ENCODE peak calls at places on chromosome 14, in seven cellular contexts. I is GM12878, D is IMR-90, Z is OCI-LY7, K is SK-N-SH, M is fibroblast of lung, F is astrocyte. P is an unnamed sample.

GRCh38 chr14:100554082-100554677 is 33.0 kb downstream of the BEGAIN start:
- DNase-seq in M (no peak), I (no peak), Z (no peak), D (no peak), F (no peak), K (no peak), P (peak)

GRCh38 chr14:31020834-31021575 is 4.4 kb upstream of the AP4S1 start:
- DNase-seq in Z (no peak), I (no peak), K (no peak), F (no peak), M (no peak), D (no peak), P (no peak)

GRCh38 chr14:100604126-100604501 is 16.9 kb upstream of the BEGAIN start:
- DNase-seq in I (no peak), F (no peak), Z (no peak), K (peak), D (no peak), M (no peak), P (no peak)

GRCh38 chr14:88255196-88255595 is 67.9 kb downstream of the KCNK10 start:
- DNase-seq in D (no peak), K (no peak), Z (no peak), F (no peak), M (no peak), I (no peak), P (no peak)

GRCh38 chr14:70663707-70664179 is 22.0 kb downstream of the TTC9 start:
- DNase-seq in M (peak), D (peak), K (no peak), F (peak), I (peak), Z (peak), P (no peak)

GRCh38 chr14:22052795-22053194 is 379.2 kb upstream of the OR4E1 start:
- DNase-seq in F (no peak), D (no peak), Z (no peak), K (no peak), M (no peak), I (no peak), P (no peak)

GRCh38 chr14:77892890-77893484 is 93.1 kb downstream of the ADCK1 start:
- DNase-seq in Z (no peak), K (no peak), M (no peak), I (no peak), D (no peak), F (no peak), P (no peak)

GRCh38 chr14:72888636-72889201 is 5.2 kb downstream of the DPF3 start:
- DNase-seq in F (peak), Z (no peak), I (no peak), D (peak), K (no peak), M (peak), P (no peak)

GRCh38 chr14:105299654-105300541 is 903 bp downstream of the BRF1 start:
- DNase-seq in M (peak), F (no peak), K (peak), D (no peak), Z (no peak), I (no peak), P (no peak)

GRCh38 chr14:105070760-105071137 is 5.5 kb upstream of the GPR132 start:
- DNase-seq in F (no peak), K (no peak), M (no peak), D (no peak), Z (no peak), I (peak), P (no peak)

GRCh38 chr14:79581912-79582576 is 629.3 kb downstream of the DIO2 start:
- DNase-seq in Z (no peak), M (peak), K (no peak), I (no peak), D (peak), F (peak), P (no peak)

GRCh38 chr14:100896369-100897060 is 7.0 kb downstream of the RTL1 start:
- DNase-seq in K (peak), I (no peak), M (no peak), D (no peak), Z (no peak), F (no peak), P (no peak)

GRCh38 chr14:100121643-100122480 is 37.6 kb downstream of the DEGS2 start:
- DNase-seq in F (no peak), M (no peak), K (no peak), D (no peak), I (no peak), Z (no peak), P (no peak)

GRCh38 chr14:63205281-63205575 is 985 bp downstream of the RHOJ start:
- DNase-seq in Z (no peak), F (no peak), D (no peak), K (no peak), M (peak), I (no peak), P (no peak)

GRCh38 chr14:102774391-102775153 is 2.7 kb upstream of the TRAF3 start:
- DNase-seq in D (peak), I (peak), Z (peak), K (peak), F (peak), M (peak), P (peak)

GRCh38 chr14:104230946-104231345 is 92.6 kb downstream of the KIF26A start:
- DNase-seq in F (no peak), M (no peak), Z (no peak), D (no peak), K (no peak), I (no peak), P (no peak)

GRCh38 chr14:104797112-104798044 is 1.8 kb upstream of the AKT1 start:
- DNase-seq in D (no peak), I (no peak), F (no peak), K (no peak), M (no peak), Z (no peak), P (no peak)

GRCh38 chr14:32078030-32078793 is 1.1 kb downstream of the ARHGAP5 start:
- DNase-seq in F (peak), K (peak), I (no peak), D (peak), Z (peak), M (peak), P (peak)

GRCh38 chr14:64758025-64758521 is 53.8 kb downstream of the PLEKHG3 start:
- DNase-seq in K (no peak), I (no peak), D (peak), F (peak), M (peak), Z (no peak), P (peak)

GRCh38 chr14:105029402-105029801 is 8.5 kb upstream of the CDCA4 start:
- DNase-seq in D (no peak), I (no peak), Z (no peak), M (no peak), K (peak), F (no peak), P (no peak)

GRCh38 chr14:105475269-105475915 is 771 bp downstream of the CRIP2 start:
- DNase-seq in K (no peak), M (peak), Z (no peak), F (peak), D (peak), I (no peak), P (peak)

GRCh38 chr14:35231207-35231755 is 60.9 kb upstream of the PSMA6 start:
- DNase-seq in I (no peak), F (no peak), D (no peak), M (no peak), Z (no peak), K (no peak), P (no peak)

GRCh38 chr14:28264306-28264705 is 502.3 kb upstream of the FOXG1 start:
- DNase-seq in D (no peak), K (no peak), M (peak), F (no peak), Z (no peak), I (no peak), P (no peak)

GRCh38 chr14:31926123-31926522 is 151.0 kb upstream of the ARHGAP5 start:
- DNase-seq in I (no peak), D (peak), F (no peak), K (peak), Z (peak), M (peak), P (no peak)

GRCh38 chr14:37172024-37172869 is at the start of gene SLC25A21:
- DNase-seq in K (no peak), D (peak), F (peak), I (no peak), Z (no peak), M (peak), P (peak)

GRCh38 chr14:72810201-72810600 is 83.7 kb downstream of the DPF3 start:
- DNase-seq in Z (no peak), F (no peak), D (no peak), I (no peak), M (no peak), K (no peak), P (no peak)

GRCh38 chr14:99552572-99553216 is 51.3 kb downstream of the CCDC85C start:
- DNase-seq in I (no peak), K (no peak), M (no peak), F (no peak), D (no peak), Z (no peak), P (no peak)

GRCh38 chr14:52961060-52961639 is 10.3 kb upstream of the FERMT2 start:
- DNase-seq in F (peak), M (peak), Z (peak), D (peak), K (peak), I (peak), P (peak)

GRCh38 chr14:64244279-64244678 is 49.9 kb downstream of the ESR2 start:
- DNase-seq in K (no peak), F (no peak), M (no peak), I (no peak), Z (no peak), D (no peak), P (no peak)

GRCh38 chr14:85531141-85531593 is 1.2 kb downstream of the FLRT2 start:
- DNase-seq in K (peak), M (peak), D (peak), F (peak), Z (no peak), I (no peak), P (peak)

DNA sequence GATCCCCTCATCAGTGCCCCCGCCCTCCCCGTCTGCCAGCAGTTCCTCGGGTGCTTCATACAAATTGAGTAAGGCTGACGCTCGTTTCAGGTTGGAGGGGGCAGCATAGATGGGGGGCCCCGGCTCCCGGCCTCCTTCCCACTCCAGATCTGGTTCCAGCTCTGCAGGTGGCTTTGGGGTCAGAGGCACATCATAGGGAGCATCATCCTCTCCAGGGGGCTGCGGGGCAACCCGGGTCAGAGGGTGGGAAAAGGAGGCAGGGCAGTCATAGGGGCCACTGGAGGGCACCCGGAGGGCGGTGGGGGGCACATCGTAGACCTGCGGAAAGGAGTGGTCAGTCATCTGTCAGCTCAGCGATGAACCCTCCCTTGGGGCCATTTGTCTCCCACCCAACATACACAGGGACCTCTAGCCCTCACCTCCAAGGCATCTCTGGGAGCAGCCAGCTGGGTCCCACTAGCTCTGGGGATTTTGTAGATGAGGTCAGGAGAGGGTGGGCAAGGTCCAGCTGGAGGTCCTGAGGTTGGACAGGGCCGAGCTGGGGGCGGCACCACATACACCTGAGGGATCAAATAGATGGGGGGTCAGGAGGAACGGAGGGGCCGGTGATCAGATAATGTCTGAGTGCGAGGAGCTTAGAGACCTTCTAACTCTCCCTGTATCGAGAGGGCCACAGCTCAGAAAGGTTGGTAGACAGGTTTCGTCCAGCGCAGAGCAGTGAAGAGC is 5.1 kb downstream of the EFS start:
- DNase-seq in D (no peak), F (no peak), K (no peak), Z (no peak), M (no peak), I (no peak), P (no peak)
- H3K27ac ChIP-seq in D (no peak), F (no peak), K (no peak), Z (no peak), M (no peak), I (no peak), P (no peak)

GRCh38 chr14:61659582-61659981 is 35.7 kb upstream of the HIF1A start:
- DNase-seq in I (no peak), D (peak), Z (no peak), M (no peak), F (no peak), K (no peak), P (peak)

GRCh38 chr14:61662437-61663311 is 32.6 kb upstream of the HIF1A start:
- DNase-seq in M (peak), F (peak), K (peak), Z (peak), I (peak), D (peak), P (peak)

GRCh38 chr14:61662001-61662400 is 33.3 kb upstream of the HIF1A start:
- DNase-seq in M (peak), Z (no peak), I (no peak), F (peak), D (peak), K (no peak), P (no peak)

GRCh38 chr14:61661471-61661988 is 33.8 kb upstream of the HIF1A start:
- DNase-seq in M (peak), Z (no peak), I (peak), K (no peak), D (peak), F (peak), P (peak)

GRCh38 chr14:61663312-61663974 is 31.9 kb upstream of the HIF1A start:
- DNase-seq in D (no peak), Z (peak), F (no peak), M (no peak), I (peak), K (no peak), P (no peak)
- H3K4me2 ChIP-seq in D (no peak), Z (peak), F (no peak), M (no peak), I (peak), K (no peak), P (no peak)

GRCh38 chr14:48111151-48111550 is 435.7 kb upstream of the MDGA2 start:
- DNase-seq in D (no peak), I (no peak), K (no peak), F (no peak), M (no peak), Z (no peak), P (peak)
- H3K27ac ChIP-seq in D (no peak), I (no peak), K (no peak), F (no peak), M (no peak), Z (no peak), P (no peak)

GRCh38 chr14:26004342-26004741 is 593.5 kb downstream of the NOVA1 start:
- DNase-seq in K (no peak), Z (no peak), F (no peak), I (no peak), M (no peak), D (no peak), P (no peak)
- H3K4me2 ChIP-seq in K (no peak), Z (no peak), F (no peak), I (no peak), M (no peak), D (no peak), P (no peak)

GRCh38 chr14:89315493-89316456 is 101.3 kb downstream of the FOXN3 start:
- DNase-seq in D (no peak), K (no peak), I (no peak), Z (no peak), M (no peak), F (no peak), P (no peak)

GRCh38 chr14:89317051-89317691 is 99.9 kb downstream of the FOXN3 start:
- DNase-seq in M (no peak), K (no peak), I (no peak), Z (peak), F (no peak), D (no peak), P (no peak)

GRCh38 chr14:89324501-89325298 is 92.3 kb downstream of the FOXN3 start:
- DNase-seq in I (no peak), Z (no peak), K (no peak), D (no peak), F (no peak), M (no peak), P (no peak)

GRCh38 chr14:89320381-89321000 is 96.5 kb downstream of the FOXN3 start:
- DNase-seq in M (peak), F (peak), D (peak), I (no peak), Z (no peak), K (no peak), P (no peak)

GRCh38 chr14:89319687-89320086 is 97.3 kb downstream of the FOXN3 start:
- DNase-seq in K (no peak), Z (no peak), M (no peak), D (peak), F (no peak), I (no peak), P (no peak)
- H3K27ac ChIP-seq in K (no peak), Z (no peak), M (no peak), D (no peak), F (no peak), I (no peak), P (no peak)

DNA sequence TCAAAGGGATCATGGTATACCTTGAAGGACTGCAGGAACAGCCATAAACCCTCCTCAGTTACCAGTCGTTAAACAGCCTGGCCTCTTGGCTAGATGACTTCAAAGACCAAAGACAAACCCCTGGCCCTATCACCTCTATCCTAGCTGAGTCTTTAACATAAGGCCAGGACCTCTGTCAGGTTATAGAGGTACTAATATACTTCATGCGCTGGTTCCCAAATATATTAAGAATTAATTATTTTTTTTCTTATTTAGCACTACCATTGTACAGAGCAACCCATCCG is 459.8 kb downstream of the RAD51B start:
- DNase-seq in I (no peak), Z (no peak), M (no peak), D (no peak), F (no peak), K (no peak), P (no peak)
- H3K4me2 ChIP-seq in I (peak), Z (peak), M (no peak), D (no peak), F (no peak), K (no peak), P (no peak)

GRCh38 chr14:62185078-62185477 is 422.9 kb downstream of the SNAPC1 start:
- DNase-seq in F (no peak), Z (no peak), K (no peak), I (no peak), M (peak), D (peak), P (no peak)

GRCh38 chr14:62187265-62187664 is 425.0 kb downstream of the SNAPC1 start:
- DNase-seq in I (no peak), M (peak), K (no peak), F (no peak), D (no peak), Z (no peak), P (no peak)

GRCh38 chr14:62179367-62180018 is 417.3 kb downstream of the SNAPC1 start:
- DNase-seq in D (peak), Z (peak), M (peak), F (peak), I (peak), K (peak), P (peak)

DNA sequence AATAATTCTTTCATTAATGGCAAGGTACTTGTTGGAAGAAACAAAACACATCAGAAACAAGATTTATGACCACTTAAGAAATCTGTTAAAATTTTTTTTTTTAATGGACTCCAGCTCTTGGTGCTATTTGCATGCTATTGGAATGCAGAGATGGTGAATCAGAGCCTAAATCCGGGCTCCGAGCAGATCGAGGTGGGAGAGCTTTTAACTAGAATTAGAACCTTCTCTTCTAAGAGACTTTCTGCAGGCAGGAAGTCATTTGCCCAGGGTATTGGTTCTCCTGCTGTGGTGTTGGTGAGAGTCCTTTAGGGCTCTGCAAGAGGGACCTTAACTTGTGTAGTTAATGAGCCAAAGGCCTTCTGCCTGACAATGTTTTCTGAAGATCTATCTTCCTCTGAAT is 419.4 kb downstream of the SNAPC1 start:
- DNase-seq in K (no peak), D (no peak), I (no peak), Z (no peak), M (peak), F (peak), P (no peak)
- H3K27ac ChIP-seq in K (no peak), D (no peak), I (no peak), Z (no peak), M (no peak), F (no peak), P (no peak)

DNA sequence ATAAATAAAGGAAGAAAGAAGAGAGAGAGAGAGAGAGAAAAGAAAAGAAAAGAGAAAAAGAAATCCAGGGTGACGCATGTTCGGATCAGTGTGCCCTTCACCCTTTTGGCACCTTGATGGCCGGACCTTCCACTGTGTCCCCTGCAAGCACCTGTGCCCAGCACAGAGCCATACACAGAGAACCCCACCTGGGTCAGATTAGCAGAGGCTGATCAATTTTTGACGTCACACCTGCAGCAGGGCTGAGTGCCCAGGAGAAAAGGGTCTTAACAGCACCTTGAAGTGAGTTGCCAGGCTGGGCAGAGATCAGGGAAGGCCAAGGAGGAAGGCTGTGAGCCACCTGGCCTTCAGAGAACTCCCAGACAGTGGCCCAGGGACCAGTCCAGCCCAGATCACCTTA is 114.4 kb downstream of the CALM1 start:
- DNase-seq in M (no peak), I (no peak), D (no peak), K (no peak), Z (no peak), F (no peak), P (no peak)
- H3K4me2 ChIP-seq in M (no peak), I (no peak), D (no peak), K (no peak), Z (no peak), F (no peak), P (no peak)